ENCODE peak calls at places on chromosome 5, in six cellular contexts. U, X, B, P, W and K are unnamed samples.

GRCh38 chr5:64166201-64166959 is 737 bp downstream of the RNF180 start:
- DNase-seq in U (no peak), X (no peak), B (no peak), P (no peak), W (no peak), K (no peak)

GRCh38 chr5:149433524-149434131 is 54.5 kb upstream of the IL17B start:
- DNase-seq in U (no peak), X (no peak), B (no peak), P (no peak), W (no peak), K (no peak)

GRCh38 chr5:7801898-7802614 is 48.9 kb downstream of the CFAP90 start:
- DNase-seq in U (no peak), X (no peak), B (no peak), P (no peak), W (no peak), K (no peak)

GRCh38 chr5:6003040-6003825 is 375.1 kb downstream of the MED10 start:
- DNase-seq in U (no peak), X (no peak), B (no peak), P (no peak), W (no peak), K (no peak)

GRCh38 chr5:168023190-168023589 is 268.3 kb upstream of the WWC1 start:
- DNase-seq in U (no peak), X (peak; percentile 74), B (no peak), P (no peak), W (no peak), K (no peak)

GRCh38 chr5:22329683-22330082 is 523.5 kb downstream of the CDH12 start:
- DNase-seq in U (no peak), X (no peak), B (no peak), P (no peak), W (no peak), K (no peak)

GRCh38 chr5:140992878-140993277 is 26.6 kb downstream of the PCDHAC2 start:
- DNase-seq in U (no peak), X (no peak), B (no peak), P (no peak), W (no peak), K (no peak)

GRCh38 chr5:92835712-92836111 is 745.3 kb downstream of the NR2F1-AS1 start:
- DNase-seq in U (no peak), X (no peak), B (no peak), P (no peak), W (no peak), K (no peak)

GRCh38 chr5:98679963-98680362 is 93.5 kb upstream of the RGMB start:
- DNase-seq in U (no peak), X (no peak), B (peak; percentile 54), P (no peak), W (no peak), K (peak; percentile 33)

GRCh38 chr5:79947486-79948023 is 43.5 kb downstream of the MTX3 start:
- DNase-seq in U (no peak), X (no peak), B (no peak), P (no peak), W (no peak), K (no peak)

GRCh38 chr5:174900176-174900692 is 175.9 kb downstream of the MSX2 start:
- DNase-seq in U (no peak), X (no peak), B (no peak), P (no peak), W (no peak), K (no peak)

GRCh38 chr5:41009228-41009627 is 61.9 kb downstream of the MROH2B start:
- DNase-seq in U (no peak), X (no peak), B (peak; percentile 6), P (no peak), W (no peak), K (no peak)

GRCh38 chr5:93305984-93306383 is 275.0 kb downstream of the NR2F1-AS1 start:
- DNase-seq in U (no peak), X (no peak), B (peak; percentile 36), P (no peak), W (no peak), K (no peak)

GRCh38 chr5:179404321-179405053 is 59.2 kb upstream of the ADAMTS2 start:
- DNase-seq in U (no peak), X (peak; percentile 37), B (no peak), P (no peak), W (no peak), K (no peak)

GRCh38 chr5:64209353-64209752 is 43.7 kb downstream of the RNF180 start:
- DNase-seq in U (no peak), X (no peak), B (no peak), P (no peak), W (no peak), K (no peak)

GRCh38 chr5:126600631-126601511 is at the start of gene PHAX:
- DNase-seq in U (no peak), X (peak; percentile 94), B (peak; percentile 57), P (peak; percentile 94), W (peak; percentile 89), K (peak; percentile 36)

GRCh38 chr5:68122929-68123328 is 92.6 kb upstream of the PIK3R1 start:
- DNase-seq in U (no peak), X (no peak), B (no peak), P (no peak), W (no peak), K (no peak)

GRCh38 chr5:176185133-176185733 is 53.0 kb upstream of the SIMC1 start:
- DNase-seq in U (no peak), X (no peak), B (peak; percentile 92), P (no peak), W (no peak), K (no peak)

GRCh38 chr5:172705576-172706084 is 64.6 kb downstream of the NEURL1B start:
- DNase-seq in U (no peak), X (no peak), B (no peak), P (no peak), W (no peak), K (no peak)

GRCh38 chr5:27450607-27451006 is 412.2 kb upstream of the CDH9 start:
- DNase-seq in U (no peak), X (no peak), B (no peak), P (no peak), W (no peak), K (peak; percentile 16)

GRCh38 chr5:31463341-31463740 is 68.6 kb downstream of the DROSHA start:
- DNase-seq in U (no peak), X (no peak), B (no peak), P (no peak), W (no peak), K (no peak)

GRCh38 chr5:171776747-171777419 is 8.7 kb upstream of the SMIM23 start:
- DNase-seq in U (peak; percentile 17), X (no peak), B (no peak), P (no peak), W (no peak), K (no peak)

GRCh38 chr5:155954739-155955445 is 372.1 kb upstream of the SGCD start:
- DNase-seq in U (no peak), X (no peak), B (no peak), P (no peak), W (no peak), K (no peak)

GRCh38 chr5:31052937-31053658 is 140.4 kb upstream of the CDH6 start:
- DNase-seq in U (no peak), X (no peak), B (no peak), P (no peak), W (no peak), K (no peak)